ENCODE peak calls at places on chromosomes 12 and 14, in ten cellular contexts. Z, O, C, A, G, N, S, H, K and R are unnamed samples.

GRCh38 chr14:99612737-99613330 is 8.8 kb upstream of the CCDC85C start:
- DNase-seq in O (peak; percentile 80), K (no peak), G (no peak), H (no peak), N (no peak), S (peak; percentile 73), Z (no peak), C (no peak), A (no peak), R (no peak)

GRCh38 chr12:19872745-19873144 is 433.5 kb downstream of the AEBP2 start:
- DNase-seq in G (no peak), A (no peak), C (no peak), S (no peak), O (no peak), Z (no peak), K (no peak), H (no peak), N (no peak), R (no peak)

GRCh38 chr14:95597784-95598204 is 62.9 kb downstream of the GLRX5 start:
- DNase-seq in K (peak; percentile 28), S (peak; percentile 24), G (peak; percentile 40), O (peak; percentile 65), H (no peak), C (peak; percentile 64), Z (no peak), A (peak; percentile 19), N (no peak), R (no peak)

GRCh38 chr14:32693114-32693513 is 245.6 kb upstream of the NPAS3 start:
- DNase-seq in O (peak; percentile 46), H (no peak), Z (no peak), N (no peak), G (no peak), C (no peak), A (no peak), S (peak; percentile 70), K (no peak), R (no peak)

GRCh38 chr14:29175706-29176105 is 409.1 kb downstream of the FOXG1 start:
- DNase-seq in O (no peak), A (no peak), N (no peak), S (no peak), C (no peak), K (no peak), G (no peak), H (no peak), Z (no peak), R (no peak)

GRCh38 chr14:40218282-40218941 is 786.2 kb upstream of the FBXO33 start:
- DNase-seq in S (no peak), H (no peak), G (no peak), Z (no peak), C (no peak), K (no peak), A (no peak), N (no peak), O (no peak), R (no peak)

GRCh38 chr12:66304296-66304915 is 2.1 kb downstream of the HELB start:
- DNase-seq in G (no peak), A (no peak), O (no peak), K (no peak), Z (no peak), C (no peak), N (no peak), S (no peak), H (peak; percentile 13), R (no peak)

GRCh38 chr12:14394317-14395058 is 29.0 kb downstream of the ATF7IP start:
- DNase-seq in G (no peak), A (peak; percentile 94), Z (peak; percentile 38), H (peak; percentile 61), C (no peak), O (peak; percentile 77), N (no peak), K (peak; percentile 34), S (peak; percentile 85), R (no peak)

GRCh38 chr12:88934163-88934747 is 354.0 kb upstream of the KITLG start:
- DNase-seq in N (no peak), S (peak; percentile 48), C (no peak), G (no peak), A (no peak), O (peak; percentile 78), Z (no peak), K (no peak), H (no peak), R (no peak)

GRCh38 chr12:71371132-71371531 is 68.5 kb upstream of the LGR5 start:
- DNase-seq in K (no peak), Z (no peak), A (no peak), S (peak; percentile 65), G (no peak), H (no peak), C (no peak), O (no peak), N (no peak), R (no peak)

GRCh38 chr12:53660064-53660463 is 15.8 kb downstream of the ATP5MC2 start:
- DNase-seq in C (no peak), Z (no peak), O (peak; percentile 33), H (no peak), N (no peak), G (no peak), A (no peak), S (peak; percentile 63), K (no peak), R (no peak)